ENCODE peak calls at places on chromosomes 13 and 19, in seven cellular contexts. P, K, A, Q, B, R and E are unnamed samples. For H3K9me3, the result is how much of the 10 kb centered on the place peaks cover.

GRCh38 chr13:27679396-27679795 is 57.7 kb downstream of the POLR1D start:
- DNase-seq in Q (no peak), P (no peak), B (no peak), A (no peak), R (no peak), K (no peak), E (no peak)

GRCh38 chr13:111186305-111186930 is 71.3 kb downstream of the ARHGEF7 start:
- DNase-seq in Q (no peak), K (no peak), R (no peak), B (no peak), A (no peak), P (no peak), E (no peak)

GRCh38 chr19:55383789-55384575 is at the start of gene TMEM238:
- DNase-seq in B (no peak), K (peak), Q (peak), R (peak), A (peak), P (peak), E (peak)

GRCh38 chr13:50224534-50224933 is 209.3 kb downstream of the KCNRG start:
- DNase-seq in P (no peak), R (no peak), B (no peak), A (no peak), K (no peak), Q (peak), E (no peak)

GRCh38 chr13:79392882-79393563 is 13.0 kb downstream of the RBM26 start:
- DNase-seq in R (no peak), Q (peak), A (peak), B (no peak), K (no peak), P (no peak), E (no peak)

GRCh38 chr19:35740423-35741215 is 1.6 kb downstream of the IGFLR1 start:
- DNase-seq in Q (peak), B (peak), A (peak), R (peak), K (peak), P (peak), E (peak)

GRCh38 chr13:56713656-56714055 is 427.1 kb upstream of the PRR20A start:
- DNase-seq in B (no peak), A (no peak), P (no peak), K (no peak), R (no peak), Q (no peak), E (no peak)

GRCh38 chr19:49058592-49058991 is 1.0 kb upstream of the CGB7 start:
- DNase-seq in K (no peak), B (no peak), Q (no peak), P (no peak), A (no peak), R (no peak), E (peak)

GRCh38 chr13:114055766-114056165 is 76.7 kb downstream of the RASA3 start:
- DNase-seq in K (no peak), R (no peak), A (no peak), Q (no peak), B (no peak), P (no peak), E (no peak)

GRCh38 chr13:31742102-31742695 is 2.9 kb downstream of the RXFP2 start:
- DNase-seq in P (peak), K (peak), R (peak), A (peak), B (no peak), Q (peak), E (peak)

GRCh38 chr19:6911523-6911922 is 24.1 kb downstream of the ADGRE1 start:
- DNase-seq in K (no peak), A (no peak), P (no peak), Q (no peak), R (no peak), B (no peak), E (no peak)
- H3K9me3 ChIP-seq in K (under half), A (under half), P (under half), Q (under half), R (under half), B (under half), E (under half)

GRCh38 chr19:20165971-20166592 is 932 bp upstream of the ZNF486 start:
- DNase-seq in R (no peak), K (no peak), A (no peak), B (no peak), P (no peak), Q (no peak), E (no peak)

GRCh38 chr19:20167020-20167644 is at the start of gene ZNF486:
- DNase-seq in P (peak), Q (peak), B (peak), A (peak), R (peak), K (peak), E (peak)

GRCh38 chr19:20162821-20163220 is 4.2 kb upstream of the ZNF486 start:
- DNase-seq in P (no peak), R (no peak), Q (no peak), K (no peak), B (no peak), A (no peak), E (no peak)

GRCh38 chr19:20164456-20164855 is 2.6 kb upstream of the ZNF486 start:
- DNase-seq in R (no peak), Q (no peak), K (no peak), P (no peak), B (no peak), A (no peak), E (no peak)
- H3K9me3 ChIP-seq in R (under half), Q (under half), K (under half), P (under half), B (under half), A (under half), E (under half)

DNA sequence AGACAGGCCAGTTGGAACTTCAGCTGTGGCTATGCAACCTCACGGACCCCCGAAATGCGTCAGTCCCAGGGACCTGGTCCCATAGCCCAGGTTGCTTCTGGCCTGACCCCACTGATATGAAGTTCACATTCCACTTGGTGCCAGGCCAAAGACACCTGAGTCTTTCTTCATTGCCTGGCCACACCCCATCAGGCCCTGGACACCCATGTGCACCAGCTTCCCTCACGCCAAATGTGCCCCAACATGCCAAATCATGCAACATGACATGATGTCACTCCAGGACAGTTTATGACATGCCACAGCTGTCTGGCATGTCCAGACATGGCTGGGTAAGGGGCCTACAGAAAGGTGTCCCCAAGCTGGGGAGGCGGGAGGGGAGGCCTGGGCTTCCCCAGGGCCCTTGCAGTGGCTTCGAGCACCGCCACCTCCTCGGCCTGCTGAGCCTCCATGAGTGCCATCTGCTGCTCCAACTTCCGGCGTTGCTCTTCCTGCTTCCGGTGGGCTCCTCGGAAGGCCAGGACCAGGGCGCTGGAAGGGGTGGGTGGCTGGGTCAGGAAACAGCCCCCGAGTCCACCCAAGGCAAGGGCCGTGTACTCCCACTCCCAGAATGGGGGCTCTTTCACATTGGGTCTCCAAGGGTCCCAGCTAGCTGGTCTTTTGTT is 4.3 kb upstream of the NR2F6 start:
- DNase-seq in Q (no peak), R (no peak), B (no peak), K (no peak), P (peak), A (no peak), E (no peak)
- H3K9me3 ChIP-seq in Q (under half), R (under half), B (under half), K (under half), P (under half), A (under half), E (under half)

GRCh38 chr19:45955905-45956608 is 17.6 kb downstream of the NOVA2 start:
- DNase-seq in R (no peak), K (no peak), A (no peak), B (no peak), Q (no peak), P (no peak), E (no peak)
- H3K9me3 ChIP-seq in R (under half), K (under half), A (under half), B (under half), Q (under half), P (under half), E (under half)

GRCh38 chr13:103218253-103218652 is 152.0 kb upstream of the SLC10A2 start:
- DNase-seq in R (no peak), P (no peak), Q (peak), A (no peak), B (no peak), K (no peak), E (no peak)

GRCh38 chr13:103224804-103225203 is 158.6 kb upstream of the SLC10A2 start:
- DNase-seq in B (no peak), P (no peak), K (no peak), R (no peak), Q (no peak), A (no peak), E (no peak)

DNA sequence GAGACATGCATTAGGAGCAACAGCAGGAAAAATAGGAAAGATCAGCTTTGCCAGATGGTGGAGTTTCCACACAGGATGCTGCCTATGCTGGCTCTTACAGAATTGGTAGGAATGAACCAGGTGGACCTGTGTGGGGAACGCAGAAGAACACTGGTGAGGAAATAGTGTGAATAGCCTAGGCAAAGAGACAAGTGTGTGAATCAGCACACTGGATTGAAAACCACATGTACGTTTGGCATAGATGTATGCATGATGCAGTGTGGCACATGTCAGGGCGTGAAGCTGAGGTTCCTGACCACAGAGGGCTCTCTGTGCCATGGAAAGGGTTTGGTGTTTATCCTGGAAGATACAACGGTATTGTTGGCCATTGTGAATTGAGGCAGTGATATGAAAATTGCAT is 156.5 kb upstream of the SLC10A2 start:
- DNase-seq in K (no peak), B (no peak), R (no peak), P (no peak), A (no peak), Q (peak), E (no peak)
- H3K9me3 ChIP-seq in K (under half), B (under half), R (under half), P (under half), A (under half), Q (under half), E (under half)